ENCODE peak calls at places on chromosomes 11 and 22, in seven cellular contexts. E, I, K, R, T, H and U are unnamed samples.

GRCh38 chr11:69662806-69663205 is 12.3 kb downstream of the LTO1 start:
- DNase-seq in E (no peak), K (peak; percentile 31), H (no peak), I (no peak), T (no peak), R (no peak), U (no peak)

GRCh38 chr11:80122211-80122610 is 681.4 kb upstream of the TENM4 start:
- DNase-seq in E (no peak), H (no peak), K (no peak), T (no peak), I (no peak), R (no peak), U (no peak)

GRCh38 chr11:9858822-9859221 is 194.9 kb downstream of the SWAP70 start:
- DNase-seq in E (no peak), R (no peak), I (peak; percentile 24), T (no peak), H (no peak), K (no peak), U (no peak)

GRCh38 chr11:128716661-128717210 is 22.9 kb downstream of the FLI1 start:
- DNase-seq in T (no peak), K (no peak), H (no peak), E (no peak), R (peak; percentile 85), I (no peak), U (no peak)

GRCh38 chr11:32309541-32310217 is 125.7 kb downstream of the WT1 start:
- DNase-seq in H (no peak), E (no peak), K (no peak), T (no peak), R (no peak), I (no peak), U (no peak)

GRCh38 chr11:34345012-34345804 is 12.6 kb downstream of the ABTB2 start:
- DNase-seq in K (peak; percentile 83), R (peak; percentile 96), T (peak; percentile 36), H (no peak), E (peak; percentile 36), I (no peak), U (no peak)

GRCh38 chr11:71311928-71312510 is 59.6 kb upstream of the SHANK2 start:
- DNase-seq in K (peak; percentile 80), H (no peak), R (no peak), T (no peak), E (no peak), I (no peak), U (no peak)

GRCh38 chr11:91326280-91326679 is 898.3 kb upstream of the FAT3 start:
- DNase-seq in E (no peak), H (no peak), T (no peak), I (no peak), R (no peak), K (no peak), U (no peak)

GRCh38 chr11:57888385-57888784 is 126.8 kb downstream of the CTNND1 start:
- DNase-seq in T (no peak), K (no peak), H (no peak), R (no peak), I (no peak), E (no peak), U (no peak)

GRCh38 chr11:43419460-43419859 is 60.7 kb downstream of the TTC17 start:
- DNase-seq in K (no peak), T (peak; percentile 17), E (peak; percentile 37), R (peak; percentile 8), H (peak; percentile 16), I (peak; percentile 15), U (no peak)

GRCh38 chr11:82995754-82996398 is 75.8 kb downstream of the RAB30 start:
- DNase-seq in K (no peak), E (no peak), R (peak; percentile 76), T (no peak), I (no peak), H (no peak), U (no peak)

GRCh38 chr11:44301856-44302231 is 8.1 kb downstream of the ALX4 start:
- DNase-seq in K (no peak), T (no peak), E (peak; percentile 33), I (no peak), R (no peak), H (no peak), U (no peak)

GRCh38 chr11:93288079-93288478 is 42.5 kb upstream of the DEUP1 start:
- DNase-seq in E (no peak), R (no peak), K (no peak), H (no peak), I (no peak), T (no peak), U (no peak)

GRCh38 chr22:39360674-39361413 is 11.1 kb downstream of the SYNGR1 start:
- DNase-seq in E (no peak), R (no peak), T (peak; percentile 42), I (no peak), H (peak; percentile 52), K (no peak), U (no peak)

GRCh38 chr11:64856382-64857227 is 12.2 kb upstream of the CDC42BPG start:
- DNase-seq in K (no peak), R (peak; percentile 72), T (no peak), E (peak; percentile 66), H (no peak), I (no peak), U (peak; percentile 80)

GRCh38 chr11:39675171-39675570 is 1784.3 kb downstream of the LRRC4C start:
- DNase-seq in E (no peak), T (no peak), I (no peak), H (no peak), K (no peak), R (no peak), U (no peak)

GRCh38 chr11:62132188-62132587 is 8.4 kb downstream of the INCENP start:
- DNase-seq in R (no peak), E (peak; percentile 82), K (no peak), T (no peak), I (no peak), H (no peak), U (no peak)

GRCh38 chr11:69462106-69463045 is 19.1 kb upstream of the LINC01488 start:
- DNase-seq in R (no peak), K (peak; percentile 37), E (no peak), I (no peak), H (no peak), T (no peak), U (no peak)

GRCh38 chr11:45031912-45032519 is 81.3 kb upstream of the TP53I11 start:
- DNase-seq in H (no peak), R (no peak), K (no peak), T (no peak), I (no peak), E (no peak), U (no peak)

GRCh38 chr11:69942333-69942820 is 123.2 kb upstream of the FGF3 start:
- DNase-seq in R (no peak), K (peak; percentile 32), I (no peak), E (no peak), T (no peak), H (no peak), U (no peak)

GRCh38 chr11:114134870-114135269 is 75.4 kb downstream of the ZBTB16 start:
- DNase-seq in H (no peak), I (no peak), K (no peak), E (no peak), R (peak; percentile 16), T (no peak), U (no peak)

GRCh38 chr11:71936825-71937224 is 8.0 kb downstream of the RNF121 start:
- DNase-seq in E (no peak), R (peak; percentile 83), H (no peak), K (no peak), I (no peak), T (no peak), U (no peak)

GRCh38 chr22:38461057-38461413 is 6.0 kb upstream of the KCNJ4 start:
- DNase-seq in H (no peak), K (no peak), T (no peak), I (no peak), E (no peak), R (no peak), U (no peak)

GRCh38 chr11:65425105-65425970 is 2.7 kb downstream of the NEAT1 start:
- DNase-seq in H (no peak), I (no peak), T (no peak), K (peak; percentile 56), E (peak; percentile 57), R (peak; percentile 76), U (no peak)

GRCh38 chr22:32754413-32755041 is 47.0 kb upstream of the TIMP3 start:
- DNase-seq in E (no peak), K (no peak), R (peak; percentile 26), T (no peak), I (no peak), H (no peak), U (no peak)

DNA sequence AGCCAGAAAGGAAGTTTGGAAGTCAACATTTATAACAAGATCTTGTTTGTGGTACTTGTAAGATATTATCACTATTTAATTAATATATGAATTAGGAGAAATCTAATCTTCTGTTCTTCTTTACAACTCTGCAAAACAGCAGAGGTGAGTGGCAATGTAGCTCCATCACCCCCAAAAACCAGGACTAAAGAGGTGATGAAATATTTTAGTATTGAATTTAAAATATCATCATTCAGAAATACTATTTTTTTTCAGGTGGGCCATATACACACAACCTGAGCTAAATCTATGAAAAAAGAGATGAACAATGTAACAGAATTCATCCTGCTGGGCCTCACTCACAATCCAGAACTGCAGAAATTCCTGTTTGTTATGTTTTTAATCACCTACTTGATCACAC is at the start of gene OR4C45:
- DNase-seq in E (no peak), K (no peak), T (no peak), I (no peak), R (no peak), H (no peak), U (no peak)
- H3K9me3 ChIP-seq in E (no peaks in the 10 kb centered on the region), K (no peaks in the 10 kb centered on the region), T (no peaks in the 10 kb centered on the region), I (no peaks in the 10 kb centered on the region), R (peaks cover 13% of the 10 kb centered on the region), H (no peaks in the 10 kb centered on the region), U (no peaks in the 10 kb centered on the region)

GRCh38 chr11:123568367-123568870 is 86.0 kb downstream of the SCN3B start:
- DNase-seq in R (no peak), T (no peak), H (no peak), E (no peak), I (no peak), K (no peak), U (no peak)
- H3K4me3 ChIP-seq in R (no peak overlapping the region), T (no peak overlapping the region), H (no peak overlapping the region), E (no peak overlapping the region), I (no peak overlapping the region), K (no peak overlapping the region), U (no peak overlapping the region)

GRCh38 chr22:26674211-26675190 is 17.1 kb downstream of the MIAT start:
- DNase-seq in R (no peak), K (no peak), T (no peak), I (no peak), E (no peak), H (no peak), U (no peak)
- H3K4me1 ChIP-seq in R (peaks cover 17% of the 10 kb centered on the region), K (no peaks in the 10 kb centered on the region), T (peaks cover 11% of the 10 kb centered on the region), I (no peaks in the 10 kb centered on the region), E (peaks cover 15% of the 10 kb centered on the region), H (peaks cover 5% of the 10 kb centered on the region), U (peaks cover 19% of the 10 kb centered on the region)

GRCh38 chr22:44609589-44609988 is 92.4 kb upstream of the PRR5 start:
- DNase-seq in T (no peak), E (no peak), H (no peak), K (no peak), R (no peak), I (no peak), U (no peak)

GRCh38 chr22:44608606-44609226 is 93.3 kb upstream of the PRR5 start:
- DNase-seq in E (no peak), H (no peak), K (no peak), T (no peak), R (no peak), I (no peak), U (no peak)

GRCh38 chr22:44615146-44615545 is 86.9 kb upstream of the PRR5 start:
- DNase-seq in H (no peak), R (no peak), I (no peak), T (no peak), E (no peak), K (no peak), U (no peak)

GRCh38 chr22:44613196-44613595 is 88.8 kb upstream of the PRR5 start:
- DNase-seq in R (no peak), T (no peak), H (no peak), K (no peak), E (no peak), I (no peak), U (no peak)

GRCh38 chr22:44611880-44612496 is 90.0 kb upstream of the PRR5 start:
- DNase-seq in T (no peak), R (no peak), E (no peak), I (no peak), H (no peak), K (no peak), U (no peak)
- H3K9me3 ChIP-seq in T (no peaks in the 10 kb centered on the region), R (peaks cover 23% of the 10 kb centered on the region), E (no peaks in the 10 kb centered on the region), I (no peaks in the 10 kb centered on the region), H (peaks cover 35% of the 10 kb centered on the region), K (peaks cover 4% of the 10 kb centered on the region), U (no peaks in the 10 kb centered on the region)